ENCODE peak calls at places on chromosomes 7 and 10, in six cellular contexts. S is H9; Y is CD4-positive, CD25-positive, alpha-beta regulatory T cell; N is kidney; O is endothelial cell of umbilical vein; P is body of pancreas. G is an unnamed sample.

GRCh38 chr10:70441161-70441876 is at the start of gene NODAL:
- DNase-seq in O (no peak), N (peak; percentile 51), P (no peak), Y (no peak), S (peak; percentile 68), G (no peak)

GRCh38 chr10:126561499-126562208 is 108.8 kb downstream of the C10orf90 start:
- DNase-seq in O (no peak), Y (no peak), N (no peak), P (no peak), S (no peak), G (no peak)

GRCh38 chr7:76423666-76424412 is 911 bp upstream of the ZP3 start:
- DNase-seq in S (peak; percentile 61), Y (no peak), N (peak; percentile 87), O (no peak), P (no peak), G (no peak)

GRCh38 chr7:95327356-95327755 is 3.0 kb upstream of the PON1 start:
- DNase-seq in S (no peak), Y (no peak), N (no peak), O (no peak), P (no peak), G (no peak)

GRCh38 chr10:131900350-131901152 is at the start of gene PPP2R2D:
- DNase-seq in P (peak; percentile 97), Y (peak; percentile 93), O (peak; percentile 90), N (peak; percentile 98), S (peak; percentile 96), G (peak; percentile 81)

GRCh38 chr10:76086571-76087260 is 655.3 kb downstream of the LRMDA start:
- DNase-seq in Y (no peak), P (peak; percentile 40), S (peak; percentile 68), O (no peak), N (peak; percentile 72), G (peak; percentile 65)

GRCh38 chr10:69405221-69405620 is 11.5 kb downstream of the TACR2 start:
- DNase-seq in O (no peak), Y (no peak), N (no peak), S (no peak), P (no peak), G (no peak)

GRCh38 chr10:128440513-128441160 is 314.4 kb upstream of the MKI67 start:
- DNase-seq in O (no peak), Y (no peak), S (peak; percentile 59), P (no peak), N (no peak), G (no peak)

GRCh38 chr10:71621263-71621751 is 98.3 kb downstream of the C10orf105 start:
- DNase-seq in S (peak; percentile 62), Y (no peak), P (no peak), N (no peak), O (no peak), G (no peak)

GRCh38 chr7:132619967-132620366 is 43.7 kb upstream of the PLXNA4 start:
- DNase-seq in N (no peak), S (no peak), P (no peak), O (no peak), Y (no peak), G (no peak)

GRCh38 chr10:115948415-115948814 is 324.6 kb downstream of the GFRA1 start:
- DNase-seq in P (no peak), S (no peak), O (no peak), N (no peak), Y (no peak), G (no peak)

GRCh38 chr10:6763417-6763816 is 183.3 kb upstream of the PRKCQ start:
- DNase-seq in Y (no peak), N (no peak), P (no peak), S (no peak), O (no peak), G (no peak)

GRCh38 chr7:35268953-35269352 is 15.1 kb upstream of the TBX20 start:
- DNase-seq in S (no peak), Y (no peak), N (no peak), O (no peak), P (no peak), G (no peak)

GRCh38 chr10:48399056-48399541 is 92.6 kb downstream of the MAPK8 start:
- DNase-seq in Y (no peak), P (no peak), O (peak; percentile 25), S (peak; percentile 28), N (no peak), G (no peak)

GRCh38 chr10:77357611-77358010 is 280.0 kb downstream of the KCNMA1 start:
- DNase-seq in O (peak; percentile 37), N (no peak), Y (no peak), P (no peak), S (no peak), G (no peak)

GRCh38 chr7:43905954-43906326 is 456 bp downstream of the URGCP start:
- DNase-seq in P (peak; percentile 29), N (peak; percentile 75), S (peak; percentile 45), O (peak; percentile 48), Y (no peak), G (peak; percentile 14)

GRCh38 chr7:35967366-35968139 is 166.7 kb downstream of the SEPTIN7 start:
- DNase-seq in Y (no peak), P (no peak), O (no peak), S (peak; percentile 49), N (peak; percentile 61), G (no peak)

GRCh38 chr10:124114696-124115095 is 21.3 kb upstream of the CHST15 start:
- DNase-seq in S (no peak), P (no peak), Y (no peak), O (no peak), N (peak; percentile 33), G (no peak)

GRCh38 chr10:124545346-124545745 is 83.7 kb downstream of the LHPP start:
- DNase-seq in S (no peak), O (no peak), Y (no peak), N (no peak), P (no peak), G (no peak)

GRCh38 chr10:67772894-67773511 is 65.0 kb downstream of the DNAJC12 start:
- DNase-seq in P (no peak), S (no peak), O (no peak), Y (no peak), N (no peak), G (peak; percentile 0)

GRCh38 chr10:120436431-120437142 is 20.4 kb upstream of the PLPP4 start:
- DNase-seq in P (no peak), Y (no peak), O (no peak), S (no peak), N (no peak), G (no peak)

GRCh38 chr7:104179178-104179577 is 28.6 kb downstream of the ORC5 start:
- DNase-seq in O (no peak), P (no peak), Y (no peak), S (no peak), N (no peak), G (no peak)

GRCh38 chr7:30023524-30023923 is 3.0 kb downstream of the FKBP14 start:
- DNase-seq in Y (no peak), O (no peak), P (no peak), N (no peak), S (no peak), G (no peak)

GRCh38 chr7:944744-945143 is 9.7 kb downstream of the ADAP1 start:
- DNase-seq in O (no peak), P (no peak), Y (no peak), S (no peak), N (no peak), G (no peak)

GRCh38 chr7:945556-946255 is 8.8 kb downstream of the ADAP1 start:
- DNase-seq in P (peak; percentile 98), N (peak; percentile 98), S (peak; percentile 97), Y (no peak), O (no peak), G (no peak)

GRCh38 chr7:945147-945555 is 9.3 kb downstream of the ADAP1 start:
- DNase-seq in N (peak; percentile 91), Y (no peak), S (no peak), P (no peak), O (no peak), G (no peak)

GRCh38 chr7:947391-948210 is 6.9 kb downstream of the ADAP1 start:
- DNase-seq in O (no peak), S (no peak), P (no peak), N (peak; percentile 77), Y (no peak), G (no peak)

GRCh38 chr7:946256-946996 is 8.1 kb downstream of the ADAP1 start:
- DNase-seq in P (peak; percentile 17), N (peak; percentile 79), Y (no peak), S (no peak), O (no peak), G (no peak)
- H3K27ac ChIP-seq in P (peak overlapping the region; percentile 71), N (peak overlapping the region; percentile 96), Y (no peak overlapping the region), S (no peak overlapping the region), O (no peak overlapping the region), G (no peak overlapping the region)

GRCh38 chr7:92589056-92589455 is 1.1 kb downstream of the FAM133B start:
- DNase-seq in Y (no peak), P (no peak), N (no peak), O (peak; percentile 4), S (no peak), G (no peak)
- H3K27ac ChIP-seq in Y (peak overlapping the region; percentile 88), P (no peak overlapping the region), N (no peak overlapping the region), O (no peak overlapping the region), S (no peak overlapping the region), G (peak overlapping the region; percentile 93)

GRCh38 chr10:5553400-5554170 is 28.8 kb downstream of the CALML3 start:
- DNase-seq in S (no peak), N (peak; percentile 56), Y (no peak), O (no peak), P (peak; percentile 7), G (no peak)

GRCh38 chr10:5550621-5551530 is 26.1 kb downstream of the CALML3 start:
- DNase-seq in N (peak; percentile 74), P (peak; percentile 9), Y (no peak), O (no peak), S (no peak), G (peak; percentile 44)

GRCh38 chr10:5551531-5552375 is 27.0 kb downstream of the CALML3 start:
- DNase-seq in P (peak; percentile 9), O (no peak), N (peak; percentile 65), S (no peak), Y (no peak), G (peak; percentile 54)

GRCh38 chr10:5555031-5555510 is 30.3 kb downstream of the CALML3 start:
- DNase-seq in N (peak; percentile 70), S (no peak), P (peak; percentile 11), Y (no peak), O (no peak), G (no peak)

GRCh38 chr10:5552376-5553321 is 27.9 kb downstream of the CALML3 start:
- DNase-seq in Y (no peak), P (peak; percentile 8), O (no peak), N (peak; percentile 49), S (no peak), G (no peak)
- H3K27ac ChIP-seq in Y (no peak overlapping the region), P (no peak overlapping the region), O (no peak overlapping the region), N (no peak overlapping the region), S (no peak overlapping the region), G (no peak overlapping the region)

DNA sequence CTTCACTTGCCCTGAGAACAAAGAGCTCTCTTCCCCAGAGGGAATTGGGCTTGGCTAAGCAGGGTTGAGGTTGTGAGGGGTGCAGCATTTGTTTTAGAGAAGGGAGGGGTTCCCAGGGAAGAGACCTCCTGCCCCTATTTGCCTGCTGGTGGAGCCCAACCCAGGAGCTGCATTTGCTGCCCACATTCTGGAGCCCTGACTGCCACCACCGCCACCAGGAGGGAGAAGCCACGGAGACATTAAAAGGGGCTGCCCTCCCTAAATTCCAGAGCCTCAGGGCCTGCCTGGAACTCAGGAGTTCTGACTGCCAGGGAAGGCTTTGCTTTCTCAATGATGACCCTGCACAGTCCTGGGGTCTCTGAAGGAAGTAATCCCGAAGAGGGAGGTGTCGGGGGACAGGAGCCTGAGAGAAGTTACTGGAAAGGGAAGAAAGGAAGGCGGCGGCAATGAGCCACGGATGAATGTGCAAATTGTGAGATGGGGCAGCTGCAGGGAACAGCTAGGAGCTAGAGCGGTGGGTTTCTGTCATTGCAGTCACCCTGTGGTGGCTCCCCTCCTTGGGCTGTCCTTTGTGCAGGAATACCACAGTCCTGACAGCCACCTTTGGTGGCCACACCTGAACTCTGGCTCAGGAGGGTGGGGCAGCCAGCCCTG is 51.3 kb downstream of the NEURL1 start:
- DNase-seq in O (no peak), P (no peak), Y (no peak), S (peak; percentile 27), N (no peak), G (no peak)
- H3K27ac ChIP-seq in O (no peak overlapping the region), P (peak overlapping the region; percentile 53), Y (no peak overlapping the region), S (no peak overlapping the region), N (no peak overlapping the region), G (no peak overlapping the region)